ENCODE peak calls at places on chromosomes 5 and 9, in four cellular contexts. R is adrenal gland, T is stomach, P is left ventricle myocardium inferior. E is an unnamed sample. For H3K4me1, the result is how much of the 10 kb centered on the place peaks cover.

GRCh38 chr9:135565141-135565628 is 3.6 kb downstream of the PAEP start:
- DNase-seq in R (no peak), T (peak), P (no peak), E (no peak)

GRCh38 chr9:36140086-36141084 is 3.9 kb downstream of the GLIPR2 start:
- DNase-seq in T (no peak), P (no peak), R (no peak), E (no peak)

GRCh38 chr5:108311682-108312081 is 70.2 kb downstream of the FBXL17 start:
- DNase-seq in R (no peak), T (no peak), P (no peak), E (no peak)

GRCh38 chr9:129008986-129009583 is 19.0 kb downstream of the SH3GLB2 start:
- DNase-seq in P (no peak), R (no peak), T (no peak), E (no peak)

GRCh38 chr5:68365894-68366293 is 150.3 kb downstream of the PIK3R1 start:
- DNase-seq in P (no peak), R (peak), T (no peak), E (no peak)

GRCh38 chr9:98635374-98635773 is 73.4 kb downstream of the GABBR2 start:
- DNase-seq in R (no peak), P (no peak), T (no peak), E (no peak)

GRCh38 chr5:72847989-72848473 is 31.6 kb downstream of the TNPO1 start:
- DNase-seq in P (peak), R (peak), T (peak), E (peak)

GRCh38 chr5:92704590-92704989 is 876.4 kb downstream of the NR2F1-AS1 start:
- DNase-seq in R (no peak), P (no peak), T (no peak), E (no peak)

GRCh38 chr5:141871870-141872269 is 6.3 kb downstream of the PCDH1 start:
- DNase-seq in R (no peak), T (no peak), P (no peak), E (no peak)

GRCh38 chr9:96417610-96418073 is 528 bp downstream of the ZNF367 start:
- DNase-seq in R (no peak), T (no peak), P (peak), E (no peak)

GRCh38 chr9:89473762-89474469 is 24.0 kb downstream of the SEMA4D start:
- DNase-seq in T (no peak), R (no peak), P (no peak), E (no peak)

GRCh38 chr9:113875917-113876805 is at the start of gene ZNF618:
- DNase-seq in P (peak), T (peak), R (no peak), E (no peak)

GRCh38 chr5:36575367-36575781 is 31.0 kb upstream of the SLC1A3 start:
- DNase-seq in R (no peak), P (no peak), T (no peak), E (no peak)

GRCh38 chr9:137017791-137018497 is 10.1 kb downstream of the ABCA2 start:
- DNase-seq in P (no peak), T (no peak), R (no peak), E (no peak)

GRCh38 chr5:111502976-111503375 is 9.4 kb downstream of the STARD4 start:
- DNase-seq in P (no peak), R (no peak), T (no peak), E (no peak)

GRCh38 chr5:123879071-123879470 is 367.1 kb downstream of the CSNK1G3 start:
- DNase-seq in R (no peak), P (no peak), T (no peak), E (no peak)

GRCh38 chr9:135016876-135017275 is 70.6 kb upstream of the OLFM1 start:
- DNase-seq in P (no peak), R (no peak), T (no peak), E (no peak)

GRCh38 chr9:90867101-90867500 is 65.5 kb downstream of the SYK start:
- DNase-seq in T (no peak), P (no peak), R (no peak), E (no peak)

GRCh38 chr5:57663466-57663865 is 180.9 kb upstream of the ACTBL2 start:
- DNase-seq in T (no peak), P (no peak), R (no peak), E (no peak)

GRCh38 chr5:74073257-74073656 is 447.3 kb downstream of the ARHGEF28 start:
- DNase-seq in T (no peak), P (no peak), R (no peak), E (no peak)

GRCh38 chr5:65663804-65664521 is 39.1 kb downstream of the SHLD3 start:
- DNase-seq in R (no peak), T (no peak), P (no peak), E (no peak)

GRCh38 chr5:119312403-119312802 is 43.4 kb upstream of the TNFAIP8 start:
- DNase-seq in T (no peak), P (no peak), R (no peak), E (no peak)

GRCh38 chr5:6731465-6732237 is 18.4 kb downstream of the TENT4A start:
- DNase-seq in P (no peak), R (no peak), T (no peak), E (no peak)

GRCh38 chr5:115179959-115180709 is 10.4 kb upstream of the TRIM36 start:
- DNase-seq in T (no peak), P (no peak), R (no peak), E (peak)

GRCh38 chr5:168288349-168289245 is 2.8 kb upstream of the WWC1 start:
- DNase-seq in T (peak), R (no peak), P (no peak), E (no peak)

GRCh38 chr5:170623576-170624181 is 119.9 kb downstream of the KCNIP1 start:
- DNase-seq in R (peak), T (peak), P (no peak), E (no peak)

GRCh38 chr9:122206118-122207046 is 22.4 kb downstream of the LHX6 start:
- DNase-seq in T (no peak), R (no peak), P (no peak), E (no peak)

GRCh38 chr9:132792547-132792946 is 85.5 kb downstream of the AK8 start:
- DNase-seq in T (no peak), P (no peak), R (no peak), E (no peak)

GRCh38 chr5:164188733-164189148 is 683.3 kb downstream of the MAT2B start:
- DNase-seq in T (no peak), R (no peak), P (no peak), E (no peak)

GRCh38 chr9:96236854-96237545 is 65.0 kb downstream of the HSD17B3 start:
- DNase-seq in T (no peak), R (no peak), P (peak), E (no peak)

GRCh38 chr5:2752875-2753435 is 1.5 kb upstream of the IRX2 start:
- DNase-seq in R (peak), T (peak), P (no peak), E (no peak)

GRCh38 chr5:14376789-14377188 is 204.8 kb upstream of the OTULINL start:
- DNase-seq in T (no peak), P (no peak), R (no peak), E (no peak)

GRCh38 chr9:126025973-126026372 is 278.8 kb downstream of the PBX3 start:
- DNase-seq in T (no peak), P (no peak), R (no peak), E (no peak)

GRCh38 chr9:116288658-116289057 is 135.1 kb downstream of the PAPPA start:
- DNase-seq in R (peak), T (no peak), P (no peak), E (no peak)

GRCh38 chr5:176744584-176744965 is 65.8 kb upstream of the UNC5A start:
- DNase-seq in P (no peak), T (no peak), R (no peak), E (no peak)

GRCh38 chr9:99085949-99086948 is 18.7 kb upstream of the TGFBR1 start:
- DNase-seq in R (no peak), T (no peak), P (no peak), E (no peak)

GRCh38 chr9:73824671-73825070 is 672.5 kb upstream of the RORB start:
- DNase-seq in P (no peak), R (no peak), T (no peak), E (no peak)

GRCh38 chr5:109964136-109964535 is 274.4 kb downstream of the MAN2A1 start:
- DNase-seq in T (no peak), P (no peak), R (no peak), E (no peak)

GRCh38 chr9:137244486-137245449 is 3.7 kb downstream of the TUBB4B start:
- DNase-seq in R (no peak), T (no peak), P (no peak), E (no peak)

DNA sequence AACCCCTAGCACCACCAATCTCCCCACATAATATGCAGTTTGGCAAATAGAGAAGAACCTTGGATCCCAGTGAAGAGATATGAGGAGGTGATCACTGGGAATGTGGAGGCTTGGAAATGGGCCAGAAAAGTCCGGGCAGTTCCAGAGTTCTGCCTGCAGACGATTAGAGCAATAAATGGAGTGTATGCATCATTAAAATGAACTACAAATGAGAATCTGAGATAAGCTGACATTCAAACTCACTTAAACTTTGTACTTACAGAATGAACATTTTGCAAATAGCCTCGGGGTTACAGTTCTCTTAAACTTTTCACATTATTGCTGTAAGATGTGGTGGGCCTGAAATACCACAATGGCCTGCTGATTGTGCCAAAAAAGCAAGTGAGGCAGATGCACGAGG is 23.0 kb upstream of the LHFPL2 start:
- DNase-seq in P (no peak), T (no peak), R (peak), E (peak)
- TF ChIP-seq CTCF in P (no peak), T (no peak), R (no peak), E (no peak)

GRCh38 chr5:95900383-95900958 is 61.2 kb downstream of the ELL2 start:
- DNase-seq in T (peak), P (no peak), R (peak), E (no peak)

GRCh38 chr5:95907067-95907705 is 54.5 kb downstream of the ELL2 start:
- DNase-seq in P (no peak), R (no peak), T (no peak), E (no peak)

GRCh38 chr5:95904827-95905226 is 56.8 kb downstream of the ELL2 start:
- DNase-seq in P (no peak), T (no peak), R (no peak), E (no peak)

GRCh38 chr5:95901676-95902646 is 59.7 kb downstream of the ELL2 start:
- DNase-seq in R (no peak), P (no peak), T (no peak), E (no peak)

DNA sequence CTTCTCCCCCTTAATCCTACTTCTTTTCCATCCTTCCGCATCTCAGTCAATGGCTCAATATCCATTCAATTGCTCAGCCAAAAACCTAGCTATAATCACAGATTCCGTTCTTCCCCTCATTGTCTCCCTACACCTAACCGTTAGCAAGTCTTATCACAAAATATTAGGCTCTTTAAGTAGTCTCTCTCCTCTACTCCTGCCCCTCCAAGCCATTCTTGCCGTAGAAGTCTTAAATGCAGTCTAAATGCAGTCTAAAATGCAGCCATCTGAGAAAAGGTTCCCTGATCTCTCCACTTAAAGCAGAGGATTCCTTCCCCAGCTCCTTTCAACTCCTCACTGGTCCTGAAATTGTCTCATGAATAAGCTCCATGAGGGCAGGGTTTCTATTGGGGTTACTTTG is 57.8 kb downstream of the ELL2 start:
- DNase-seq in T (no peak), R (no peak), P (no peak), E (no peak)
- H3K4me1 ChIP-seq in T (half or more), R (under half), P (under half), E (under half)

GRCh38 chr5:83516962-83517750 is 45.6 kb downstream of the VCAN start:
- DNase-seq in R (no peak), T (no peak), P (no peak), E (no peak)
- TF ChIP-seq CTCF in R (no peak), T (no peak), P (no peak), E (no peak)

DNA sequence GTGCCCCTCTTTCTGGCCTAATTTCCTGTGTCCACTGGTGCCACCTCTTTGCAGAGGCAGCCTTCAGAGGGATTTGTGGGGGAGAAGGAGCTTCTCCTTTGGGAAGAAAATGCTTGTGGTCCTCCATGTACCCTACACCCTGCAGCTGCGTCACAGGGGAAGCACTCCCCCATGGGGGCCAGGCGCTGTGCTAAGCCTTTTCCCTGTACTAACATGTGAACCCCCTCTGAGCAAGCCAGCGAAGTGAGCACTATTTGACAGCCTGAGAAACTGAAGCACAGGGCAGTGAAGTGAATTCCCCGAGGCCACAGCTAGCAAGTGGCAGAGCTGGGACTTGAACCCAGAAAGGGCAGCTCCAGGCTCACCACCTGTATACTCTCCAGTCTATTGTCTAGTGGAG is 32.3 kb downstream of the ERGIC1 start:
- DNase-seq in T (no peak), P (no peak), R (no peak), E (no peak)
- H3K4me1 ChIP-seq in T (half or more), P (half or more), R (half or more), E (under half)

GRCh38 chr5:145903862-145904261 is 31.0 kb upstream of the GRXCR2 start:
- DNase-seq in R (no peak), P (no peak), T (no peak), E (no peak)

GRCh38 chr5:145904743-145905142 is 31.6 kb upstream of the SH3RF2 start:
- DNase-seq in T (no peak), R (no peak), P (no peak), E (no peak)

GRCh38 chr5:145906401-145906800 is 30.0 kb upstream of the SH3RF2 start:
- DNase-seq in R (no peak), T (no peak), P (no peak), E (no peak)

GRCh38 chr5:145902421-145902820 is 29.6 kb upstream of the GRXCR2 start:
- DNase-seq in P (no peak), R (no peak), T (no peak), E (no peak)

DNA sequence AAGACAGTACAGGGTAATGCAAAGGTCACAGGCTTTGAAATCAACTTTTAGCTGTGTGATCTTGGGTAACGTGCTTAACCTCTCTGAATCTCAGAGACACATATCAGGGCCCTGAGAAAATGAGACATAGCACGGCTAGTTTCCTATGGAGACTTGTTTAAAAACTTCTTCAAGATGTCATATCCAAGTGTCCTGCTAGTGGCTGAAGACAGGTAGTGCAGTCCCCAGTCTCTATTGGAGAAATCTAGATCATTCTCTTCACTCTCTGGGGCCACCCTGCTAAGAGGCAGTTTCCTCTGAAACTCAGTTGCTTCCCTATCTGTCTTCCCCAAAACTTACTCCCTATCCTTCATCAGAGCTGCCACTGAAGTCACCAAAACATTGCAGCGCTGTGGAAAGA is 30.3 kb upstream of the GRXCR2 start:
- DNase-seq in R (no peak), T (no peak), P (no peak), E (no peak)
- TF ChIP-seq CTCF in R (no peak), T (peak), P (no peak), E (no peak)

GRCh38 chr5:17279487-17279886 is 62.1 kb downstream of the BASP1 start:
- DNase-seq in R (no peak), T (no peak), P (no peak), E (no peak)
- H3K4me1 ChIP-seq in R (under half), T (under half), P (under half), E (under half)

GRCh38 chr9:33229359-33230120 is 10.4 kb upstream of the SPINK4 start:
- DNase-seq in T (peak), R (no peak), P (no peak), E (no peak)
- TF ChIP-seq CTCF in T (peak), R (no peak), P (no peak), E (no peak)

E was measured in uterus.